ENCODE peak calls at places on chromosome 12, in ten cellular contexts. L, K, O, X, B, R, N, Q, U and D are unnamed samples.

GRCh38 chr12:103852498-103852992 is 11.5 kb upstream of the NT5DC3 start:
- DNase-seq in N (no peak), X (peak), K (no peak), Q (peak), R (no peak), O (no peak), L (no peak), U (peak), B (no peak), D (no peak)

GRCh38 chr12:106633451-106633823 is 50.6 kb downstream of the RFX4 start:
- DNase-seq in U (no peak), N (no peak), K (peak), B (no peak), Q (peak), R (no peak), X (no peak), O (no peak), L (no peak), D (no peak)

GRCh38 chr12:40224439-40225291 is at the start of gene LRRK2:
- DNase-seq in B (no peak), R (peak), U (no peak), Q (peak), O (peak), L (peak), X (peak), N (peak), K (peak), D (peak)

GRCh38 chr12:91249059-91250055 is 66.7 kb upstream of the DCN start:
- DNase-seq in B (no peak), N (no peak), U (no peak), O (no peak), X (no peak), L (no peak), R (no peak), K (peak), Q (peak), D (no peak)

GRCh38 chr12:26795899-26796298 is 37.1 kb downstream of the ITPR2 start:
- DNase-seq in X (no peak), N (no peak), R (no peak), U (no peak), Q (no peak), K (no peak), L (no peak), B (no peak), O (no peak), D (no peak)

GRCh38 chr12:32505067-32505466 is 105.7 kb downstream of the FGD4 start:
- DNase-seq in O (no peak), N (no peak), X (peak), L (no peak), U (no peak), B (no peak), Q (no peak), K (no peak), R (no peak), D (no peak)

GRCh38 chr12:3333583-3333982 is 157.4 kb upstream of the PRMT8 start:
- DNase-seq in O (no peak), K (no peak), N (no peak), X (no peak), Q (no peak), R (no peak), U (no peak), B (no peak), L (no peak), D (no peak)

GRCh38 chr12:34294137-34294536 is 271.8 kb downstream of the ALG10 start:
- DNase-seq in N (peak), K (no peak), O (no peak), L (no peak), R (no peak), Q (no peak), U (no peak), X (no peak), B (no peak), D (peak)

GRCh38 chr12:16955083-16955657 is 349.2 kb upstream of the LMO3 start:
- DNase-seq in Q (no peak), U (no peak), N (no peak), O (peak), L (no peak), X (no peak), K (peak), R (no peak), B (no peak), D (no peak)

GRCh38 chr12:76943004-76943403 is 64.2 kb upstream of the CSRP2 start:
- DNase-seq in R (no peak), U (no peak), K (no peak), L (no peak), Q (no peak), N (no peak), O (no peak), B (no peak), X (no peak), D (no peak)

GRCh38 chr12:3313655-3314305 is 177.2 kb upstream of the PRMT8 start:
- DNase-seq in R (peak), U (no peak), O (peak), L (no peak), Q (peak), X (peak), K (no peak), B (no peak), N (no peak), D (no peak)

GRCh38 chr12:120669055-120669828 is 17.7 kb upstream of the MLEC start:
- DNase-seq in U (no peak), N (no peak), R (peak), Q (peak), B (no peak), K (peak), L (no peak), X (no peak), O (no peak), D (no peak)

GRCh38 chr12:67410246-67410645 is 141.1 kb downstream of the CAND1 start:
- DNase-seq in L (no peak), Q (no peak), B (no peak), O (no peak), X (no peak), N (no peak), R (no peak), U (no peak), K (peak), D (no peak)

GRCh38 chr12:130965214-130965613 is 11.5 kb downstream of the ADGRD1 start:
- DNase-seq in X (no peak), O (no peak), N (no peak), B (no peak), Q (no peak), K (peak), L (no peak), U (no peak), R (no peak), D (no peak)

GRCh38 chr12:107530706-107531105 is 154.9 kb upstream of the PWP1 start:
- DNase-seq in R (no peak), U (no peak), X (no peak), K (peak), L (no peak), B (no peak), O (no peak), N (no peak), Q (no peak), D (no peak)

GRCh38 chr12:113310489-113310888 is 24.4 kb downstream of the SLC8B1 start:
- DNase-seq in R (no peak), L (no peak), O (no peak), B (no peak), U (no peak), Q (no peak), K (no peak), X (no peak), N (no peak), D (no peak)

GRCh38 chr12:52976574-52977071 is 27.7 kb downstream of the KRT18 start:
- DNase-seq in B (no peak), K (peak), R (no peak), L (no peak), N (no peak), X (peak), O (no peak), Q (peak), U (no peak), D (no peak)

GRCh38 chr12:75854681-75855309 is 176.8 kb downstream of the PHLDA1 start:
- DNase-seq in X (peak), N (no peak), Q (peak), U (no peak), B (no peak), L (no peak), K (peak), R (no peak), O (no peak), D (no peak)

GRCh38 chr12:53100466-53101151 is 2.7 kb upstream of the SOAT2 start:
- DNase-seq in Q (no peak), B (no peak), U (no peak), O (no peak), N (no peak), R (no peak), X (no peak), L (no peak), K (no peak), D (no peak)

GRCh38 chr12:123907726-123908476 is 64.7 kb downstream of the CCDC92 start:
- DNase-seq in X (no peak), N (no peak), L (no peak), Q (peak), O (no peak), B (no peak), U (no peak), R (no peak), K (peak), D (no peak)

GRCh38 chr12:123267991-123268843 is 3.4 kb downstream of the CDK2AP1 start:
- DNase-seq in B (no peak), R (no peak), U (no peak), X (no peak), K (no peak), N (peak), L (no peak), O (no peak), Q (no peak), D (no peak)

GRCh38 chr12:1575799-1576401 is 18.5 kb downstream of the FBXL14 start:
- DNase-seq in B (no peak), Q (peak), K (peak), U (no peak), R (no peak), N (no peak), L (no peak), O (no peak), X (peak), D (no peak)

GRCh38 chr12:98893601-98894411 is 248.7 kb downstream of the APAF1 start:
- DNase-seq in N (no peak), L (no peak), O (no peak), U (no peak), R (no peak), B (no peak), X (no peak), K (no peak), Q (no peak), D (no peak)

GRCh38 chr12:12587878-12588277 is 23.8 kb upstream of the CREBL2 start:
- DNase-seq in X (no peak), U (no peak), B (no peak), N (no peak), Q (no peak), R (no peak), O (no peak), K (no peak), L (no peak), D (no peak)

GRCh38 chr12:83018063-83018462 is 331.4 kb downstream of the TMTC2 start:
- DNase-seq in K (no peak), X (no peak), U (no peak), O (no peak), L (no peak), B (no peak), R (no peak), Q (no peak), N (no peak), D (no peak)

GRCh38 chr12:120713861-120714482 is 3.7 kb downstream of the UNC119B start:
- DNase-seq in K (peak), R (peak), Q (peak), N (no peak), L (peak), B (no peak), X (peak), O (peak), U (peak), D (peak)

GRCh38 chr12:101927042-101927441 is 49.7 kb downstream of the DRAM1 start:
- DNase-seq in U (no peak), N (no peak), O (no peak), K (peak), B (no peak), Q (peak), L (no peak), X (peak), R (no peak), D (no peak)

GRCh38 chr12:2963154-2963759 is 4.1 kb downstream of the TEAD4 start:
- DNase-seq in O (no peak), X (no peak), L (no peak), N (no peak), Q (no peak), U (no peak), K (no peak), B (no peak), R (no peak), D (no peak)

GRCh38 chr12:15015121-15015520 is 42.3 kb downstream of the PDE6H start:
- DNase-seq in K (no peak), O (no peak), Q (no peak), N (no peak), L (no peak), X (no peak), U (no peak), B (no peak), R (no peak), D (no peak)

GRCh38 chr12:131221061-131221945 is 267.6 kb downstream of the ADGRD1 start:
- DNase-seq in O (no peak), L (no peak), U (no peak), Q (no peak), R (no peak), B (no peak), X (no peak), N (no peak), K (no peak), D (no peak)

GRCh38 chr12:12627308-12627827 is 15.7 kb downstream of the CREBL2 start:
- DNase-seq in L (no peak), R (no peak), Q (no peak), B (no peak), X (no peak), K (no peak), N (no peak), U (no peak), O (no peak), D (no peak)

GRCh38 chr12:14954269-14954668 is 7.1 kb downstream of the ARHGDIB start:
- DNase-seq in U (no peak), X (no peak), L (no peak), O (no peak), N (no peak), K (no peak), Q (no peak), R (no peak), B (no peak), D (no peak)

GRCh38 chr12:113368331-113368730 is 9.9 kb downstream of the PLBD2 start:
- DNase-seq in Q (no peak), U (no peak), X (no peak), K (no peak), L (no peak), R (no peak), O (no peak), N (no peak), B (no peak), D (no peak)

GRCh38 chr12:132881853-132882252 is 5.6 kb downstream of the CHFR start:
- DNase-seq in R (no peak), B (no peak), O (no peak), Q (no peak), N (no peak), X (peak), K (no peak), L (no peak), U (no peak), D (no peak)

GRCh38 chr12:116141110-116141832 is 136.2 kb downstream of the MED13L start:
- DNase-seq in N (no peak), U (no peak), B (no peak), K (no peak), O (no peak), R (no peak), L (no peak), X (no peak), Q (no peak), D (no peak)

GRCh38 chr12:79174656-79175055 is 310.1 kb downstream of the SYT1 start:
- DNase-seq in R (no peak), B (no peak), O (peak), N (no peak), L (no peak), U (no peak), X (peak), Q (peak), K (peak), D (no peak)

GRCh38 chr12:108461071-108461670 is 53.9 kb upstream of the FICD start:
- DNase-seq in L (no peak), U (no peak), K (no peak), R (no peak), B (no peak), O (no peak), N (no peak), X (no peak), Q (no peak), D (no peak)

GRCh38 chr12:68482660-68483059 is 128.0 kb upstream of the RAP1B start:
- DNase-seq in R (no peak), U (no peak), K (no peak), O (no peak), Q (no peak), X (no peak), L (no peak), B (no peak), N (no peak), D (no peak)